ENCODE peak calls at places on chromosomes 3 and 15, in four cellular contexts. One of them, this sample, is unnamed.

GRCh38 chr3:23821858-23822257 is 16.1 kb downstream of the UBE2E1 start:
- DNase-seq in psoas muscle: no peak
- DNase-seq in heart right ventricle: no peak
- DNase-seq in small intestine: no peak
- DNase-seq in this sample: no peak

GRCh38 chr15:97691799-97692198 is 268.7 kb upstream of the ARRDC4 start:
- DNase-seq in psoas muscle: no peak
- DNase-seq in heart right ventricle: no peak
- DNase-seq in small intestine: peak
- DNase-seq in this sample: no peak

GRCh38 chr3:113234688-113235260 is 23.4 kb downstream of the BOC start:
- DNase-seq in psoas muscle: no peak
- DNase-seq in heart right ventricle: no peak
- DNase-seq in small intestine: no peak
- DNase-seq in this sample: no peak

GRCh38 chr15:40265355-40265754 is 17.5 kb downstream of the ANKRD63 start:
- DNase-seq in psoas muscle: no peak
- DNase-seq in heart right ventricle: no peak
- DNase-seq in small intestine: no peak
- DNase-seq in this sample: no peak

GRCh38 chr15:33242165-33242564 is 47.7 kb upstream of the FMN1 start:
- DNase-seq in psoas muscle: no peak
- DNase-seq in heart right ventricle: no peak
- DNase-seq in small intestine: no peak
- DNase-seq in this sample: no peak

GRCh38 chr15:95196176-95196915 is 965.0 kb downstream of the MCTP2 start:
- DNase-seq in psoas muscle: no peak
- DNase-seq in heart right ventricle: no peak
- DNase-seq in small intestine: no peak
- DNase-seq in this sample: no peak

GRCh38 chr15:95160316-95160715 is 929.0 kb downstream of the MCTP2 start:
- DNase-seq in psoas muscle: no peak
- DNase-seq in heart right ventricle: peak
- DNase-seq in small intestine: no peak
- DNase-seq in this sample: no peak

GRCh38 chr15:61839541-61839940 is 220.7 kb downstream of the VPS13C start:
- DNase-seq in psoas muscle: no peak
- DNase-seq in heart right ventricle: no peak
- DNase-seq in small intestine: no peak
- DNase-seq in this sample: no peak

GRCh38 chr15:27828721-27829120 is 270.4 kb downstream of the OCA2 start:
- DNase-seq in psoas muscle: no peak
- DNase-seq in heart right ventricle: no peak
- DNase-seq in small intestine: no peak
- DNase-seq in this sample: no peak

GRCh38 chr3:170555329-170555728 is 30.5 kb downstream of the SLC7A14 start:
- DNase-seq in psoas muscle: no peak
- DNase-seq in heart right ventricle: no peak
- DNase-seq in small intestine: no peak
- DNase-seq in this sample: no peak

GRCh38 chr15:73284073-73284472 is 84.7 kb downstream of the HCN4 start:
- DNase-seq in psoas muscle: no peak
- DNase-seq in heart right ventricle: no peak
- DNase-seq in small intestine: no peak
- DNase-seq in this sample: no peak

GRCh38 chr3:52216585-52217408 is 8.6 kb downstream of the TLR9 start:
- DNase-seq in psoas muscle: peak
- DNase-seq in heart right ventricle: peak
- DNase-seq in small intestine: peak
- DNase-seq in this sample: peak

GRCh38 chr15:45363334-45363733 is 15.0 kb downstream of the GATM start:
- DNase-seq in psoas muscle: no peak
- DNase-seq in heart right ventricle: no peak
- DNase-seq in small intestine: no peak
- DNase-seq in this sample: no peak

GRCh38 chr3:29334652-29335189 is 53.9 kb downstream of the RBMS3 start:
- DNase-seq in psoas muscle: no peak
- DNase-seq in heart right ventricle: no peak
- DNase-seq in small intestine: no peak
- DNase-seq in this sample: no peak

GRCh38 chr3:71641669-71642068 is 58.1 kb upstream of the FOXP1 start:
- DNase-seq in psoas muscle: no peak
- DNase-seq in heart right ventricle: no peak
- DNase-seq in small intestine: peak
- DNase-seq in this sample: no peak

GRCh38 chr3:39208463-39209055 is 16.2 kb upstream of the XIRP1 start:
- DNase-seq in psoas muscle: peak
- DNase-seq in heart right ventricle: peak
- DNase-seq in small intestine: peak
- DNase-seq in this sample: peak

GRCh38 chr15:46456431-46456830 is 821.6 kb downstream of the SQOR start:
- DNase-seq in psoas muscle: no peak
- DNase-seq in heart right ventricle: no peak
- DNase-seq in small intestine: no peak
- DNase-seq in this sample: no peak
- H3K27ac ChIP-seq in psoas muscle: no peak
- H3K27ac ChIP-seq in heart right ventricle: no peak
- H3K27ac ChIP-seq in small intestine: no peak
- H3K27ac ChIP-seq in this sample: no peak

GRCh38 chr15:65580287-65580686 is 30.6 kb downstream of the INTS14 start:
- DNase-seq in psoas muscle: no peak
- DNase-seq in heart right ventricle: no peak
- DNase-seq in small intestine: no peak
- DNase-seq in this sample: no peak
- H3K27ac ChIP-seq in psoas muscle: no peak
- H3K27ac ChIP-seq in heart right ventricle: no peak
- H3K27ac ChIP-seq in small intestine: no peak
- H3K27ac ChIP-seq in this sample: no peak

GRCh38 chr3:133588784-133589465 is 15.4 kb downstream of the CDV3 start:
- DNase-seq in psoas muscle: no peak
- DNase-seq in heart right ventricle: no peak
- DNase-seq in small intestine: no peak
- DNase-seq in this sample: no peak
- H3K27ac ChIP-seq in psoas muscle: no peak
- H3K27ac ChIP-seq in heart right ventricle: no peak
- H3K27ac ChIP-seq in small intestine: no peak
- H3K27ac ChIP-seq in this sample: no peak

GRCh38 chr3:172134352-172134751 is 95.0 kb downstream of the FNDC3B start:
- DNase-seq in psoas muscle: no peak
- DNase-seq in heart right ventricle: no peak
- DNase-seq in small intestine: peak
- DNase-seq in this sample: no peak
- H3K27ac ChIP-seq in psoas muscle: peak
- H3K27ac ChIP-seq in heart right ventricle: no peak
- H3K27ac ChIP-seq in small intestine: peak
- H3K27ac ChIP-seq in this sample: peak

GRCh38 chr3:12186046-12186445 is 27.3 kb upstream of the TIMP4 start:
- DNase-seq in psoas muscle: no peak
- DNase-seq in heart right ventricle: no peak
- DNase-seq in small intestine: no peak
- DNase-seq in this sample: no peak

GRCh38 chr3:12185172-12185710 is 26.5 kb upstream of the TIMP4 start:
- DNase-seq in psoas muscle: no peak
- DNase-seq in heart right ventricle: no peak
- DNase-seq in small intestine: no peak
- DNase-seq in this sample: no peak

GRCh38 chr3:12188328-12188648 is 29.6 kb upstream of the TIMP4 start:
- DNase-seq in psoas muscle: no peak
- DNase-seq in heart right ventricle: no peak
- DNase-seq in small intestine: no peak
- DNase-seq in this sample: no peak

GRCh38 chr3:12187448-12188327 is 29.0 kb upstream of the TIMP4 start:
- DNase-seq in psoas muscle: no peak
- DNase-seq in heart right ventricle: no peak
- DNase-seq in small intestine: peak
- DNase-seq in this sample: no peak

DNA sequence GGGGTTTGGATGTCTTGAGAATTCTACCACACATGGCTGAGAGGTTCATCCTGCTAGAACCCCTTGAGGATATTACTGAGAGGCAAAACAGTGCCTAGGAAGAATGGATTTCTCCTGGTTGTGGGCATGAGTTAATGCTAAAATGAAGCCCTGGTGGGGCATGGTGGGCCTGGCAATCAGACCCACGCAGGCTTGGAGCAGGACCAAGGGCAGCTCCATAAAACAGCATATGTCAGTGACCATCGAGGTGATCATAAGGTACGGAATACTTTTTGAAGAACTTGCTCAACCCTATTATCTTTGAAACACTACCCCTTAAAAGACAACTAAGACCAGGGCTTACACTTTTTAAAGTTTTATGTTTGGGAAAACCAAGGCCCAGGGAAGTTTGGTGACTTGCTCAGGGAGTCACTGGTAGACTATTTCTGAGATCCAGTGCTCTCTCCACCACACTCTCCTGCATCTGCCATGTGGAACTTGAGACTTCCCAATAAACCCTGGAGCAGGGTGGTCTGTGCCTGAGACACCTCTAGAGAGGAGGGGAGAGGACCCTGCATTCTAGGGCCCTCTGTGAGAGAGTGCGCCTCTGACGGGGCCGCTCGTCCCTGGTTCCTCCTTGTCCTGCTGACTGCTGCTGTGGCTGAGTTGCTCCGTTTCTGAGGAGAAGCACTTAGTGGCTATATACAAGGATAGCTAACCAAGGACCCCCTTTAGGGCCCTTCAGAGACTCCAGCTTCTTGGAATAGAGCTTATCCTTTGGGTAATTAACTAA is 28.0 kb upstream of the TIMP4 start:
- DNase-seq in psoas muscle: no peak
- DNase-seq in heart right ventricle: no peak
- DNase-seq in small intestine: no peak
- DNase-seq in this sample: no peak
- H3K27ac ChIP-seq in psoas muscle: no peak
- H3K27ac ChIP-seq in heart right ventricle: no peak
- H3K27ac ChIP-seq in small intestine: no peak
- H3K27ac ChIP-seq in this sample: no peak

GRCh38 chr3:120440001-120440703 is 10.6 kb downstream of the FSTL1 start:
- DNase-seq in psoas muscle: peak
- DNase-seq in heart right ventricle: no peak
- DNase-seq in small intestine: no peak
- DNase-seq in this sample: no peak
- H3K27ac ChIP-seq in psoas muscle: no peak
- H3K27ac ChIP-seq in heart right ventricle: no peak
- H3K27ac ChIP-seq in small intestine: peak
- H3K27ac ChIP-seq in this sample: no peak

DNA sequence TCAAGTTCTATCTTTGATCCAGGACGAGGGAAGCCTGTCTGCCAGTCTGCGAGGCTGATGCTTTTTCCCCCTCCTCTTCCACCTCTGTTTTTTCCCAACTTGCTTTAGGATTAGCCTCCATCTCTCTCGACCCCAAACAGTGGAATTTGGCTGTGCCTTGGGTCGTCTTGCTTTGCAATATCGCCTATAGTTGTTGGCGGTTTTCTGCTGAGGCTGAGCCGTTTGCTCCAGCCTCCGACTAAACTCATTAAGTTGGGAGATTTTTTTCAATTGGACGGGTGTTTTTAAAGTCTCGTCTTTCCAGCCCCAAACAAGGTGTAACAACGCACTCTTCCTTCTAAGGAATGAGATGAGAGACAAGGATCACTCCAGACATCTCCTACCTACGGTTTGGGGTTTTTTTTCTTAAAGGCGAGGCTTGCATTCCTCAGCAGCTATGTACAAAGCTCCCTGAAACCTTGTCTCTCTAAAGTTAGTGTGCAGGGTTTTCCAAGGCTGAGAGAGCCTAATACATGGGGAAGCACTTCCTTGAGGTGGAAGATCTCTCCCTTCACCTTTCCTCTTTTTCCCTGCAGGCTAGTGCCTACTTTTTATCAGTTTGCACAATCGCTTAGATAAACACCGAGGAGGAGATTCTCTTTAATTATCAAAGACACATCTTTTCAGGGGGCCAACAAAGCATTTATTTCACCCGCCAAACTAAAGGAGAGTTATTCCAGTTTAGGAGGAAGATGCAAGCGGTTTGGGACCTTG is 4.7 kb upstream of the NR2F2 start:
- DNase-seq in psoas muscle: no peak
- DNase-seq in heart right ventricle: no peak
- DNase-seq in small intestine: no peak
- DNase-seq in this sample: no peak
- H3K27ac ChIP-seq in psoas muscle: peak
- H3K27ac ChIP-seq in heart right ventricle: peak
- H3K27ac ChIP-seq in small intestine: peak
- H3K27ac ChIP-seq in this sample: peak

This sample was measured in gastrocnemius medialis.